ENCODE peak calls at places on chromosome 15, in four cellular contexts. Q is CD8-positive, alpha-beta memory T cell; P is NCI-H774; E is iPS-NIHi11. Y is an unnamed sample.

GRCh38 chr15:28961391-28961790 is 75.6 kb downstream of the APBA2 start:
- DNase-seq in Q (no peak), P (no peak), E (no peak), Y (peak)

GRCh38 chr15:66679657-66680108 is 22.4 kb upstream of the SMAD6 start:
- DNase-seq in Q (no peak), P (no peak), E (peak), Y (peak)

GRCh38 chr15:79041598-79042175 is 48.9 kb downstream of the RASGRF1 start:
- DNase-seq in Q (no peak), P (no peak), E (no peak), Y (no peak)

GRCh38 chr15:69074843-69075224 is 60.3 kb downstream of the NOX5 start:
- DNase-seq in Q (no peak), P (no peak), E (peak), Y (no peak)

GRCh38 chr15:33086500-33087141 is 107.9 kb downstream of the FMN1 start:
- DNase-seq in Q (no peak), P (peak), E (no peak), Y (no peak)

GRCh38 chr15:65731926-65732325 is 60.2 kb downstream of the DENND4A start:
- DNase-seq in Q (no peak), P (no peak), E (no peak), Y (no peak)

GRCh38 chr15:92521624-92522008 is 127.9 kb downstream of the ST8SIA2 start:
- DNase-seq in Q (peak), P (peak), E (peak), Y (peak)

GRCh38 chr15:89374116-89375004 is 39.7 kb upstream of the POLG start:
- DNase-seq in Q (no peak), P (no peak), E (no peak), Y (no peak)

GRCh38 chr15:92840149-92840548 is 60.0 kb upstream of the CHD2 start:
- DNase-seq in Q (no peak), P (no peak), E (no peak), Y (peak)

GRCh38 chr15:56484284-56484683 is 19.3 kb upstream of the MNS1 start:
- DNase-seq in Q (no peak), P (no peak), E (no peak), Y (no peak)

GRCh38 chr15:28918141-28918983 is 32.6 kb downstream of the APBA2 start:
- DNase-seq in Q (no peak), P (no peak), E (peak), Y (peak)

GRCh38 chr15:67415186-67415585 is 105.7 kb upstream of the C15orf61 start:
- DNase-seq in Q (no peak), P (no peak), E (no peak), Y (no peak)

GRCh38 chr15:55823699-55824098 is 80.7 kb upstream of the PRTG start:
- DNase-seq in Q (no peak), P (no peak), E (no peak), Y (no peak)

GRCh38 chr15:85354432-85354831 is 26.0 kb upstream of the AKAP13 start:
- DNase-seq in Q (no peak), P (no peak), E (no peak), Y (peak)

GRCh38 chr15:89824607-89824867 is 9.9 kb upstream of the ANPEP start:
- DNase-seq in Q (no peak), P (no peak), E (no peak), Y (no peak)

GRCh38 chr15:60519218-60519617 is 40.3 kb upstream of the ICE2 start:
- DNase-seq in Q (no peak), P (no peak), E (no peak), Y (no peak)

GRCh38 chr15:62110000-62110851 is 43.4 kb downstream of the C2CD4A start:
- DNase-seq in Q (no peak), P (peak), E (no peak), Y (no peak)

GRCh38 chr15:25690673-25691543 is 172.2 kb downstream of the ATP10A start:
- DNase-seq in Q (no peak), P (no peak), E (no peak), Y (peak)

GRCh38 chr15:50876989-50877360 is 31.5 kb upstream of the AP4E1 start:
- DNase-seq in Q (peak), P (peak), E (peak), Y (peak)

GRCh38 chr15:41557673-41558399 is 1.2 kb upstream of the TYRO3 start:
- DNase-seq in Q (peak), P (peak), E (peak), Y (peak)

GRCh38 chr15:60442031-60442665 is 36.8 kb downstream of the ICE2 start:
- DNase-seq in Q (no peak), P (no peak), E (no peak), Y (no peak)

GRCh38 chr15:38425269-38425668 is 28.7 kb upstream of the FAM98B start:
- DNase-seq in Q (no peak), P (no peak), E (no peak), Y (no peak)

GRCh38 chr15:70328137-70329115 is 230.7 kb upstream of the TLE3 start:
- DNase-seq in Q (no peak), P (no peak), E (no peak), Y (peak)

GRCh38 chr15:78056714-78057269 is 20.7 kb downstream of the TBC1D2B start:
- DNase-seq in Q (peak), P (no peak), E (no peak), Y (no peak)

GRCh38 chr15:90618330-90619136 is 88.8 kb downstream of the CRTC3 start:
- DNase-seq in Q (no peak), P (peak), E (no peak), Y (no peak)

GRCh38 chr15:85024509-85025336 is 43.1 kb downstream of the PDE8A start:
- DNase-seq in Q (no peak), P (no peak), E (no peak), Y (peak)

Y was measured in islet precursor cell.